ENCODE peak calls at places on chromosomes 5 and 9, in nine cellular contexts. P, H, U, B, Y, R, V, Z and I are unnamed samples.

GRCh38 chr5:37831821-37832524 is 7.9 kb downstream of the GDNF start:
- DNase-seq in H (no peak), Y (no peak), R (no peak), Z (no peak), B (no peak), U (no peak), P (no peak), V (no peak), I (no peak)

GRCh38 chr9:138020795-138021182 is 143.2 kb downstream of the CACNA1B start:
- DNase-seq in V (no peak), Z (no peak), H (no peak), P (no peak), U (no peak), R (no peak), B (no peak), Y (no peak), I (no peak)

GRCh38 chr9:16726718-16727451 is 143.6 kb downstream of the BNC2 start:
- DNase-seq in H (no peak), R (peak), Z (peak), P (peak), B (peak), Y (no peak), V (peak), U (no peak), I (no peak)

GRCh38 chr5:73917433-73917832 is 291.4 kb downstream of the ARHGEF28 start:
- DNase-seq in R (peak), V (peak), B (peak), U (no peak), Y (no peak), P (no peak), Z (peak), H (no peak), I (no peak)

GRCh38 chr5:135446615-135447014 is 533 bp downstream of the DCANP1 start:
- DNase-seq in H (no peak), V (no peak), B (no peak), P (no peak), R (no peak), Y (no peak), Z (no peak), U (no peak), I (no peak)

GRCh38 chr9:75892168-75892901 is 1.9 kb downstream of the PCSK5 start:
- DNase-seq in U (no peak), R (peak), P (peak), V (no peak), Y (no peak), Z (peak), B (peak), H (no peak), I (no peak)

GRCh38 chr9:113616716-113617496 is 153.4 kb downstream of the RGS3 start:
- DNase-seq in P (no peak), U (no peak), Z (no peak), V (no peak), B (no peak), Y (no peak), H (no peak), R (no peak), I (no peak)

GRCh38 chr5:102119252-102119651 is 176.8 kb downstream of the SLCO4C1 start:
- DNase-seq in V (no peak), R (no peak), U (no peak), B (no peak), H (no peak), P (no peak), Y (no peak), Z (no peak), I (no peak)

GRCh38 chr9:128568470-128569083 is 16.2 kb downstream of the SPTAN1 start:
- DNase-seq in B (no peak), V (no peak), R (no peak), U (no peak), Z (no peak), H (no peak), P (no peak), Y (no peak), I (no peak)

GRCh38 chr5:136000937-136001336 is 27.9 kb upstream of the TGFBI start:
- DNase-seq in Y (no peak), U (no peak), V (no peak), H (no peak), Z (no peak), B (no peak), R (no peak), P (no peak), I (no peak)

GRCh38 chr9:123119566-123119965 is 86.1 kb downstream of the GPR21 start:
- DNase-seq in Y (no peak), Z (no peak), B (no peak), H (no peak), V (peak), R (no peak), P (no peak), U (no peak), I (no peak)

GRCh38 chr9:101792475-101792874 is 54.0 kb upstream of the GRIN3A start:
- DNase-seq in Z (no peak), H (no peak), Y (no peak), V (no peak), P (no peak), B (no peak), U (no peak), R (no peak), I (no peak)

GRCh38 chr9:15182003-15182695 is 124.9 kb downstream of the TTC39B start:
- DNase-seq in P (peak), Y (no peak), U (no peak), B (no peak), R (no peak), V (no peak), H (no peak), Z (no peak), I (no peak)

GRCh38 chr9:96381696-96382095 is 1.8 kb downstream of the SLC35D2 start:
- DNase-seq in P (no peak), V (no peak), R (no peak), H (no peak), B (no peak), Y (no peak), U (no peak), Z (no peak), I (no peak)
- H3K27ac ChIP-seq in P (no peak), V (no peak), R (no peak), H (no peak), B (peak), Y (no peak), U (no peak), Z (no peak), I (no peak)

DNA sequence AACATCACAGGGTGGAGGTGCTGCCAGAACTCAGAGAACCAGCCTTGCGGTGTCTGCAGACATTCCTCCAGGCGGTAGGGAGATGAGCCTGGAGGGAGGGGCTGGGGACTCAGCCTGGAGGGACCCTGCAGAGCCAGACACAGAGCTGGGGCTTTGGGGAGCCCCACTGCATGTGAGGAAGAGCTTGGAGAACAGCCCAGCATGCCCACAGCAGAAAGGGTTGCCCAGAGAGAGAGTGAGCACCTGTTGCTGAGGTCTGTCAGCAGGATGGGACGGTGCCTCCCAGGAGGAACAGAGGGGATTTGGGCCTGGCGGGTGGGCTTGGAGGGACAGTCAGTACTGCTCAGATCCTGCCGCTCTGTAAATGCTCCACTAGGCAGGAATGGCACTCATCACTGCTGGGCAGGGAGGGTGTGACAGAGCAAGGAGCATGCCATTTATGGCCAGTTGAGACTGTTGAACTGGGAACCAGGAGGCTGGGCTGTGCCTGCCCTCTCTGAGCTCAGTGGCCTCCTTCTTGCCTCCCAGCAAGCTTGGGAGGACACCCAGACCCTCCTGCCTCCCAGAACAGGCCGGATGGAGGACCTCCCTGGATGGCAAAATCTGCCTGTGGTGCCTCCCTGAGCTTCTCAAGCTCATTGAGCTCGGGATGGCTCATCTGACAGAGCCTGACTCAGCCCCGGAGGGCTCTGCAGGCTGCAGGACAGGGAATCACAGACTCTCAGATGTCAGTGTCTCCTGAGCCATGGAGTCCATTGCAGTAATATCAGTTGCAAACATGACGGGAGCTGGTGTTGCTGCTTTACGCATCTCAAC is 828 bp upstream of the HRCT1 start:
- DNase-seq in U (no peak), H (no peak), P (no peak), Y (no peak), Z (no peak), R (no peak), V (peak), B (no peak), I (no peak)
- H3K4me3 ChIP-seq in U (no peak), H (no peak), P (no peak), Y (no peak), Z (no peak), R (no peak), V (no peak), B (peak), I (no peak)

GRCh38 chr5:158877706-158878105 is 222.0 kb downstream of the EBF1 start:
- DNase-seq in R (no peak), Z (no peak), U (no peak), Y (no peak), V (no peak), H (no peak), B (no peak), P (no peak), I (no peak)
- H3K27ac ChIP-seq in R (no peak), Z (no peak), U (no peak), Y (no peak), V (no peak), H (no peak), B (peak), P (no peak), I (no peak)

GRCh38 chr5:149404746-149405549 is 25.9 kb upstream of the IL17B start:
- DNase-seq in U (no peak), Y (no peak), Z (no peak), V (peak), P (no peak), B (no peak), R (no peak), H (no peak), I (no peak)

GRCh38 chr5:149406979-149407306 is 27.9 kb upstream of the IL17B start:
- DNase-seq in R (no peak), Z (no peak), B (no peak), V (no peak), Y (no peak), H (no peak), P (no peak), U (no peak), I (no peak)

GRCh38 chr5:149406203-149406978 is 27.3 kb upstream of the IL17B start:
- DNase-seq in Y (no peak), R (peak), U (no peak), B (peak), H (no peak), Z (peak), V (peak), P (peak), I (no peak)

GRCh38 chr5:149403923-149404745 is 25.0 kb upstream of the IL17B start:
- DNase-seq in B (no peak), U (no peak), P (no peak), H (no peak), V (peak), R (no peak), Z (no peak), Y (no peak), I (no peak)

DNA sequence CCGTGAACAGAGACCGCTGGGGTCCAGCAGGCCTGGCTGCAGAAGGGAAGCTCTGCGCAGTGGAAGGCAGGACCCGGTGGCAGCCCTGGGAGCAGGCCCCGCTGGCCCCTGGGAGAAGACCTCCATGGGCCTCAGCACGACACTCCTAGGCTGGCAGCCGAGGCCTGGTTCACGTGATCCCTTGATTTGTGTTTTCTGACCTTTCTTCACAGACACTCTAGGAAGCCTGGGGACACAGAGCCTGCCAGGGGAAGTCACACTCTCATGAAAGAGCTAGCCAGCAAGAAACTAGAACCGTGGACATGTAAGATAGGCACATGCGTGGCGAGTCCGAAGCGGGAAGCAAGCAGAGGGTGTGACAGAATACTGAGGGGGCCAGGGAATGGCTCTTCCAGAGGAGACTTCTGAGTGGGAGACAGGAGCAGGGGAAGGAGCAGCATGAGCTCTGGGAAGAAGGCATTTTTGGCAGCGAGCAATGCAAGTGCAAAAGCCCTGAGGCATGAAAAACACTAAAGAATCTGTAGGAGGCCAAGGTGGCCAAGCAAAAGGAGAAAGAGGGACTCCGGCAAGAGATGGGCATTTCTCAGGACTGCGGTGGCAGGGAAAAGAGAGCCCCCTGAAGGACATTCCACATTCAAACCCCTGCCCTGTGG is 26.6 kb upstream of the IL17B start:
- DNase-seq in V (no peak), Y (no peak), H (no peak), Z (no peak), R (peak), U (no peak), B (no peak), P (no peak), I (no peak)
- H3K4me3 ChIP-seq in V (no peak), Y (peak), H (no peak), Z (no peak), R (no peak), U (no peak), B (peak), P (no peak), I (no peak)

DNA sequence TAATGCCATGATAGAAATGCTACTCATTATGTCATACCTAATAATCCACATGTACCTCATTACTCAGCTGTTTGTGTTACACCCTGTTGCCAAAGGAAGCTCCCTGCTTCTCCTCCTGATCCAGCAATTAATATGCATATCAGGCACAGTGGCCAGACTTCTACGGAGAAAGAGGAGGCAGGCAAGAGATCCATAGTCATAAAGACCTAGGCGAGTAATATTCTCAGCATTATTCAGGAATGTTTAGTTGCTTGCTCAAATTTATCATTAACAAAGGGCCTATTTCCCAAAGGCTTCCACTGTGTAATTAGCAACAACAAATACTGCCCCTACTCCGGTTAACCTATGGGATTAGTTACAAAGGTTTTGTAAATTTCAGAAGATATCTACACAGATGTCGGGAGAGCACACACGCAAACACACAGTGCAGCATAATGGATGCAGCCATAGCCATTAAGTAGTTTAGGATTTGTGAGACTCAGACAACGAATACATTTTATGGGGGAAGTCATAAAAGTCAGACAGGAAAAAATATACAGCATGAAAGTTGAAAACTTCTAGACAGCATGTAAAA is 192.6 kb downstream of the EFNA5 start:
- DNase-seq in V (no peak), H (no peak), P (no peak), Z (no peak), Y (no peak), R (no peak), U (no peak), B (no peak), I (no peak)
- H3K27ac ChIP-seq in V (no peak), H (no peak), P (no peak), Z (no peak), Y (no peak), R (no peak), U (peak), B (peak), I (no peak)

GRCh38 chr5:115457985-115458384 is 86.6 kb downstream of the FEM1C start:
- DNase-seq in P (peak), H (no peak), Y (no peak), Z (no peak), V (peak), B (no peak), R (no peak), U (no peak), I (no peak)

GRCh38 chr5:115461506-115462290 is 82.9 kb downstream of the FEM1C start:
- DNase-seq in Y (no peak), B (no peak), R (no peak), V (peak), P (no peak), H (no peak), Z (no peak), U (no peak), I (no peak)

GRCh38 chr5:115459844-115460243 is 84.7 kb downstream of the FEM1C start:
- DNase-seq in H (no peak), P (no peak), Z (no peak), U (no peak), B (no peak), R (no peak), V (peak), Y (no peak), I (no peak)

GRCh38 chr5:115461093-115461492 is 83.5 kb downstream of the FEM1C start:
- DNase-seq in Z (no peak), Y (no peak), R (no peak), B (no peak), U (no peak), H (no peak), P (no peak), V (peak), I (no peak)

DNA sequence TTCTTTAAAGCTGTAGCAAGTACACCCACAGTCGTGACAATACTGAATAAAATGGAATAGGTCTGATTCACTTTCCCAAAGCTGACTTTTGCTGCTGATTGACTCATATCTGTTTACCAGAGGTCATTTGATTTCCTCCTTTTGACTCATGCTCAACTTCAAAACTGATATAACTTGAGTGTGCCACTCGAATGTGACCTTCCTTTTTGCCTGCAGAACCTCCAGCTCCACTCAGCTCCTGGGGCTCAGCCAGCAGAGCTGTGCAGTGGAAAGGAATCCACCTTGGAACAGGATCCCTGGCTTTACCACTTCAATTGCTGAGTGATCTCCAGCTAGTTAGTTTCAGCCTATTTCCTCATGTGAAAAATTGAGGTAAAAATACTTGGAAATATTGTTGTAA is 84.1 kb downstream of the FEM1C start:
- DNase-seq in R (no peak), H (no peak), Y (no peak), U (no peak), B (peak), P (no peak), V (peak), Z (no peak), I (no peak)
- H3K4me3 ChIP-seq in R (no peak), H (no peak), Y (no peak), U (no peak), B (no peak), P (no peak), V (peak), Z (no peak), I (no peak)

GRCh38 chr9:91945277-91946074 is 4.6 kb downstream of the ROR2 start:
- DNase-seq in R (no peak), U (no peak), B (no peak), Z (peak), V (peak), P (peak), Y (no peak), H (no peak), I (no peak)
- H3K27ac ChIP-seq in R (no peak), U (no peak), B (peak), Z (no peak), V (no peak), P (no peak), Y (peak), H (no peak), I (no peak)

DNA sequence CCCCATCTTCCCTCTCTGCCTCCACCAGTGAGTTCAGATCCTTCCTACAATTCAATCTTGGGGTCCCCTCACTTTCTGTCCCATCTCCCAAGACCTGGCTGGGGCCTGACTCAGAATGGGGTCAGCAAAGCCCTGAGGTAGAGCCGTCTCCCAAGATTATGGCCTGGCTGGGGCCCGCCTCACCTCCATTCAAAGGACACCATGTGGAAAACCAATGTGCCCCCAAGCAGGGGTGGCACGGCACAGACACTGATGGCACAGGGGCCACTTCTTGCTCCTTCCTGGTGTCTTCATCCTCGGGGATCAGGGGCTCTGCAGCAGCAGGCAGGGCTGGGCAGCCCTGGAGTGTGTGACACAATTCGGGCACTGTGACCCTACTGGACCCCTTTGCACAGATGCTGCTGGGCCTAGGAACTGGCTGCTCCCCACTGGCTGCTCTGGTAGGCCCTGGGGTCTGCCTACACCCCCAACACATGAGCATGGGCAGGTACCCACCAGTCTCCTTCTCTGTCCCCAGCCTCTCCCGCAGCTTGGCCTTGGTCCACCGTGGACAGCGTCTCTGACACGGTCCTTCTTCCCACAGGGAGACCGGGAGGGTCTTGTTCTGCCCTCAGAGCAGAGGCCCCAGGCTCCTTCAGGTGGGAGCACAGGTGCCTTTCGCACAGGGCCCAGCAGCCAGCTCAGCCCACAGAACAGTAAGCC is 89.6 kb downstream of the ADAMTS2 start:
- DNase-seq in Y (no peak), V (no peak), R (no peak), B (no peak), Z (no peak), H (no peak), P (no peak), U (no peak), I (no peak)
- H3K4me3 ChIP-seq in Y (no peak), V (no peak), R (no peak), B (no peak), Z (no peak), H (no peak), P (no peak), U (no peak), I (no peak)

DNA sequence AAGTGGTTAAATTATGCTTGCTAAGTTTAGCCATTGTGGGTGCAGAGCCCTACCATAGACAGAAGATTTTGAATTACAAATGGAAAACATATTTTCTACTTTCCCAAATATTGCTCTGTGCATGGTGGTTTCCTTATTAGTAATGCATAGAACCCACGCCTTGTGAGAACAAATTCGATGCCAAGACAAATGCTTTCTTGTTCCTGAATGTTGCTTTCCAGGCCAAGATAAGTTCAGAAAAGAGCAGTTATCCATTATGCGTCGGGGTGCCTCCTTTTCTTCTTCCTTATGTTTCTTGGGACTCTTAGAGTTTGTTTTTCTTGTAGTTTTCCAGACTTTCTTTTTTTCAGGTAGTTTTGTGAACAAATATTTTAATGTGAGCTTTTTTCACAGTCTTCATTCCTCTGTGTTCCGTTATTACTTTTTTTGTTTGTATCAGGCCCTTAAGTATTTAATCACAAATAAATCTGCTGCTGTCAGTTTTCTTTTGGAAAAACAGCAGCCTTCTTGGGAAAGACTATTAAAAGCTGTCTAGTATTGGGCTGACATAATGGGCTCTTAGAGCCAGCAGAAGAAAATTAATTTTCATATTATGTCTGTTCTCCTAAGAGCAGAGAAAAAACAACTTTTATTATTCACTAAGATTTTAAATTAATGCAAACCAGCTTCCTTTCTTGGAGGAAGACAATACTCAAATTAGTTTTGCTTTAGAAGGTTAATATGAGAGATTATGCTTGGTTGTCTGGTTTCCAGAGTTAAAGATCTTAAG is 30.8 kb upstream of the GARNL3 start:
- DNase-seq in U (no peak), Y (no peak), H (no peak), P (no peak), Z (no peak), R (no peak), B (no peak), V (no peak), I (no peak)
- H3K27ac ChIP-seq in U (no peak), Y (no peak), H (no peak), P (no peak), Z (no peak), R (no peak), B (peak), V (no peak), I (no peak)